ENCODE peak calls at places on chromosomes 16 and 17, in five cellular contexts. A, H, C, Q and W are unnamed samples. For H3K4me1, the result is how much of the 10 kb centered on the place peaks cover.

GRCh38 chr16:85004587-85005205 is 6.6 kb downstream of the ZDHHC7 start:
- DNase-seq in A (peak), H (no peak), C (no peak), Q (peak), W (no peak)

GRCh38 chr17:83062818-83063671 is 16.4 kb upstream of the METRNL start:
- DNase-seq in A (no peak), H (peak), C (peak), Q (no peak), W (no peak)

GRCh38 chr17:57375040-57375769 is 118.9 kb downstream of the MSI2 start:
- DNase-seq in A (no peak), H (no peak), C (no peak), Q (peak), W (no peak)

GRCh38 chr17:43917348-43918025 is 10.2 kb upstream of the MPP2 start:
- DNase-seq in A (peak), H (peak), C (no peak), Q (peak), W (no peak)

GRCh38 chr17:9239821-9240658 is 218.7 kb downstream of the NTN1 start:
- DNase-seq in A (peak), H (peak), C (peak), Q (peak), W (no peak)

GRCh38 chr16:22232277-22233049 is 26.4 kb downstream of the EEF2K start:
- DNase-seq in A (peak), H (no peak), C (peak), Q (no peak), W (peak)

GRCh38 chr16:66636199-66636598 is 31.7 kb downstream of the CMTM3 start:
- DNase-seq in A (no peak), H (no peak), C (no peak), Q (no peak), W (no peak)

GRCh38 chr16:22323998-22324786 is 27.0 kb downstream of the POLR3E start:
- DNase-seq in A (no peak), H (no peak), C (no peak), Q (no peak), W (no peak)

GRCh38 chr17:73482674-73483293 is 161.5 kb downstream of the SDK2 start:
- DNase-seq in A (no peak), H (peak), C (no peak), Q (no peak), W (no peak)

GRCh38 chr16:2871926-2872325 is 11.1 kb upstream of the FLYWCH2 start:
- DNase-seq in A (no peak), H (no peak), C (no peak), Q (no peak), W (no peak)

GRCh38 chr16:11250786-11251524 is 5.0 kb downstream of the SOCS1 start:
- DNase-seq in A (peak), H (no peak), C (no peak), Q (no peak), W (no peak)

GRCh38 chr16:49546059-49546458 is 172.5 kb downstream of the C16orf78 start:
- DNase-seq in A (no peak), H (no peak), C (no peak), Q (no peak), W (no peak)

GRCh38 chr16:12613131-12613991 is 190.3 kb downstream of the CPPED1 start:
- DNase-seq in A (peak), H (no peak), C (no peak), Q (no peak), W (peak)

GRCh38 chr17:75689441-75689873 is 22.3 kb downstream of the SAP30BP start:
- DNase-seq in A (no peak), H (peak), C (no peak), Q (no peak), W (no peak)

GRCh38 chr16:54816471-54816870 is 114.2 kb upstream of the IRX5 start:
- DNase-seq in A (no peak), H (no peak), C (no peak), Q (no peak), W (no peak)

GRCh38 chr16:9409753-9410493 is 318.5 kb downstream of the HAPSTR1 start:
- DNase-seq in A (no peak), H (no peak), C (no peak), Q (no peak), W (no peak)

DNA sequence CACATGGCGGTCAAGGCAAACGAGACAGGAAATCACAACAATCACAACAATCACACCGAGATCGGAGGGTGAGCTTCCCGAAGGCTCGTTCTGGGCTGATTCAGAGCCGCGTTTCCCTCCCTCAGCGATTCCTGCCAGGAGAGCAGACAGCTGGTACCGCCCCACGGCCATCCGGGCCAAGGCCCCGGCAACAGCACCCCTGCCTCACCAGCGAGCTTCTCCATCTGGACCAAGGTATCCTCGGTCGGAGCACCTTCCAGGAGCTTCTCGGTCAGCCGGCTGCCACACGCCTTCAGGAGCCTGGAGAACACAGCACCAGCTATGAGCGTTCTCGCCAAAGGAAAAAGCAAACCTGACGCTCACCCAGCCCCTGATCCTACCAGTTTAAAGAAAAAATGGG is 15.2 kb upstream of the PLD6 start:
- DNase-seq in A (no peak), H (peak), C (no peak), Q (no peak), W (no peak)
- H3K4me3 ChIP-seq in A (no peak), H (no peak), C (no peak), Q (no peak), W (no peak)

DNA sequence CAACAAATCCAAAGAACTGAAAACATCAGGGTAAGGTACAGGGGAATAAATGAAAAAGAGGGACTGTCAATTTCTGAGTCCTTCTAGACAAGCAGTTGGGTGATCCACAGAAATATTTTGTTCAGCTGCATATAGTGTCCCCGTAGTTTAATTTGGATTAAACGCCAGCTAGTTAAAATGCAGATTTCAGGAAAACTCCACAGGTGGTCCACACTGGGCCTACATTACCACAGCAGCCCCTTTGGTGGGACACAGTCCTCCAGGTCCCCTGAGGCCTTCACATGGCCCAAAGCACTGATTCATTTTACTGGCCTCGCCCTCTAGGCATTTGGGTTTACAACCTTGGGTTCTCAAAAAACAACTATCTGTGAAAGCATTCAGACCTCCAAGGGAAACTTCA is 4.6 kb downstream of the ARHGAP17 start:
- DNase-seq in A (no peak), H (no peak), C (no peak), Q (no peak), W (no peak)
- H3K4me1 ChIP-seq in A (under half), H (half or more), C (half or more), Q (under half), W (under half)

GRCh38 chr16:65125871-65126270 is 4.0 kb upstream of the CDH11 start:
- DNase-seq in A (peak), H (no peak), C (no peak), Q (peak), W (peak)

GRCh38 chr16:65124596-65124995 is 2.7 kb upstream of the CDH11 start:
- DNase-seq in A (no peak), H (no peak), C (no peak), Q (no peak), W (no peak)

GRCh38 chr16:65125322-65125721 is 3.5 kb upstream of the CDH11 start:
- DNase-seq in A (peak), H (no peak), C (no peak), Q (no peak), W (no peak)

GRCh38 chr16:65123846-65124513 is 2.1 kb upstream of the CDH11 start:
- DNase-seq in A (peak), H (peak), C (peak), Q (no peak), W (no peak)

GRCh38 chr16:65126845-65127624 is 5.2 kb upstream of the CDH11 start:
- DNase-seq in A (no peak), H (no peak), C (no peak), Q (no peak), W (no peak)
- TF ChIP-seq CTCF in A (peak), H (no peak), C (peak), Q (peak), W (peak)

GRCh38 chr16:79595261-79595660 is 5.3 kb downstream of the MAF start:
- DNase-seq in A (no peak), H (no peak), C (no peak), Q (peak), W (no peak)
- H3K4me3 ChIP-seq in A (no peak), H (no peak), C (peak), Q (no peak), W (no peak)

DNA sequence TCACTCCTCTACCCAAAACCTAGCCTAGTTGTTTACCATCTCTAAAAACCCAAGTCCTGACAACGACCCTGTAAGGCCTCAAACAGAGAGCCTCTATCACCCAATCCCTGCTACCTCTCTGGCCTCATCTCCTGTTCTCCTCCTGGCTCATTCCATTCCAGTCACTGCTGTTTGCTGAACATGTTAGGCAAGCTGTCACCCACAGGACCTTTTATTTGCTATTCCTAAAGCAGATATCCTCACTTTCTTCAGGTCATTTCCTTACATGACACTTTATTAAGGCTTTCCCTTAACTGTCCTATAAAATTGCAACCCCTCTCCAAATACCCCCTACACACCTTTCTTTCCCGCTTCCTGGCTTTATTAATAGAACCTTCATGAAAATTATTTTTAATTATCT is 85.1 kb downstream of the KANSL1 start:
- DNase-seq in A (no peak), H (no peak), C (no peak), Q (no peak), W (no peak)
- H3K4me1 ChIP-seq in A (under half), H (half or more), C (under half), Q (half or more), W (under half)

GRCh38 chr17:50332196-50332595 is 13.7 kb upstream of the XYLT2 start:
- DNase-seq in A (no peak), H (no peak), C (no peak), Q (no peak), W (peak)
- TF ChIP-seq CTCF in A (no peak), H (no peak), C (no peak), Q (no peak), W (no peak)

GRCh38 chr16:81515721-81516120 is 71.1 kb downstream of the CMIP start:
- DNase-seq in A (no peak), H (peak), C (no peak), Q (no peak), W (no peak)

GRCh38 chr16:81515281-81515680 is 70.7 kb downstream of the CMIP start:
- DNase-seq in A (no peak), H (peak), C (no peak), Q (no peak), W (no peak)

GRCh38 chr16:81517630-81518438 is 73.2 kb downstream of the CMIP start:
- DNase-seq in A (peak), H (no peak), C (no peak), Q (peak), W (no peak)

GRCh38 chr16:81517150-81517499 is 72.5 kb downstream of the CMIP start:
- DNase-seq in A (no peak), H (no peak), C (no peak), Q (no peak), W (no peak)

GRCh38 chr16:81516478-81517149 is 72.0 kb downstream of the CMIP start:
- DNase-seq in A (no peak), H (peak), C (no peak), Q (no peak), W (no peak)
- H3K4me3 ChIP-seq in A (no peak), H (no peak), C (no peak), Q (no peak), W (no peak)

GRCh38 chr17:38451030-38451839 is 23.0 kb downstream of the ARHGAP23 start:
- DNase-seq in A (peak), H (no peak), C (no peak), Q (peak), W (peak)

GRCh38 chr17:38449364-38449763 is 21.1 kb downstream of the ARHGAP23 start:
- DNase-seq in A (no peak), H (no peak), C (no peak), Q (no peak), W (peak)

GRCh38 chr17:38452719-38453118 is 24.5 kb downstream of the ARHGAP23 start:
- DNase-seq in A (no peak), H (no peak), C (no peak), Q (no peak), W (no peak)

GRCh38 chr17:38451840-38452529 is 23.7 kb downstream of the ARHGAP23 start:
- DNase-seq in A (peak), H (no peak), C (no peak), Q (peak), W (no peak)

GRCh38 chr17:38450699-38451029 is 22.4 kb downstream of the ARHGAP23 start:
- DNase-seq in A (no peak), H (no peak), C (no peak), Q (no peak), W (no peak)
- H3K4me1 ChIP-seq in A (half or more), H (half or more), C (half or more), Q (under half), W (half or more)

DNA sequence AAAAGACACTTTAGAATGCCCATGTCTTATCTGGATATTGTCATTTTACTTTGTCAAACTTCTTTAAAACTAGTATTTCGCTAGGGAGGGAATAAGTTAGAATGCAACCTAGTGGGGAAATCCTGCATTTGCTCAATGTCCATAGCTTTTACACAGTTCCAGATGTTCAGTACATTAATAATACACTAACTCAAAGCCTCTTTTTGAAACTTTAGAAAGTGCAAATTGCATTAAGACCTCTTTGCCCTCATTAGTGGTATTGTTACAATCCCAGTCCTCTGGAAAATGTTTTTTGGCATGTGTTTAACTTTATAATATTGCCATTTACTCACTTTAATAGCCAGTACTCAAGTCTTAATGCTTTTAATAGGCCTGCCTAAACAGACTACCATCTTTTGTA is 106.8 kb downstream of the BRIP1 start:
- DNase-seq in A (no peak), H (no peak), C (no peak), Q (no peak), W (no peak)
- TF ChIP-seq CTCF in A (no peak), H (no peak), C (no peak), Q (no peak), W (no peak)